ENCODE peak calls at places on chromosomes 5 and 9, in four cellular contexts. E is NT2/D1, J is heart right ventricle, S is left ventricle myocardium inferior. Z is an unnamed sample. For H3K4me1 and H3K9me3, the result is how much of the 10 kb centered on the place peaks cover.

GRCh38 chr5:93790401-93790800 is 49.0 kb upstream of the POU5F2 start:
- DNase-seq in J (no peak), S (no peak), E (no peak), Z (no peak)

GRCh38 chr5:17024686-17025180 is 88.6 kb upstream of the MYO10 start:
- DNase-seq in J (no peak), S (no peak), E (peak), Z (no peak)

GRCh38 chr5:100518377-100518776 is 16.8 kb upstream of the FAM174A start:
- DNase-seq in S (no peak), J (no peak), E (no peak), Z (no peak)

GRCh38 chr5:77607324-77607723 is 31.2 kb downstream of the OTP start:
- DNase-seq in E (no peak), S (no peak), J (no peak), Z (no peak)

GRCh38 chr5:154358410-154359221 is 87.2 kb upstream of the SAP30L start:
- DNase-seq in J (no peak), E (no peak), S (no peak), Z (no peak)

GRCh38 chr5:73770601-73771025 is 144.6 kb downstream of the ARHGEF28 start:
- DNase-seq in E (no peak), J (no peak), S (no peak), Z (no peak)

GRCh38 chr5:149297340-149298023 is 25.8 kb downstream of the AFAP1L1 start:
- DNase-seq in J (no peak), S (peak), E (no peak), Z (no peak)

GRCh38 chr9:134624827-134625181 is 16.8 kb upstream of the COL5A1 start:
- DNase-seq in J (no peak), E (no peak), S (no peak), Z (peak)

GRCh38 chr9:26112724-26113123 is 434.5 kb upstream of the TUSC1 start:
- DNase-seq in S (no peak), J (no peak), E (no peak), Z (no peak)

GRCh38 chr9:27157086-27157485 is 48.1 kb downstream of the TEK start:
- DNase-seq in E (no peak), J (no peak), S (no peak), Z (no peak)

GRCh38 chr5:149760700-149761187 is 30.6 kb downstream of the PPARGC1B start:
- DNase-seq in S (peak), J (no peak), E (peak), Z (no peak)

GRCh38 chr5:160452721-160453263 is 31.1 kb downstream of the PTTG1 start:
- DNase-seq in J (no peak), E (no peak), S (no peak), Z (no peak)

GRCh38 chr9:117365438-117365837 is 49.4 kb downstream of the ASTN2 start:
- DNase-seq in E (no peak), J (no peak), S (no peak), Z (no peak)

GRCh38 chr9:124784503-124784902 is 7.6 kb downstream of the OLFML2A start:
- DNase-seq in E (no peak), S (no peak), J (no peak), Z (no peak)

GRCh38 chr9:1922026-1922425 is 93.1 kb upstream of the SMARCA2 start:
- DNase-seq in S (no peak), E (no peak), J (no peak), Z (no peak)

GRCh38 chr5:172144291-172144815 is 43.7 kb downstream of the STK10 start:
- DNase-seq in S (peak), J (peak), E (no peak), Z (peak)

GRCh38 chr5:59661306-59661705 is 232.2 kb downstream of the PDE4D start:
- DNase-seq in J (no peak), E (no peak), S (no peak), Z (no peak)

GRCh38 chr5:8981016-8981415 is 564.9 kb downstream of the SEMA5A start:
- DNase-seq in J (no peak), E (no peak), S (no peak), Z (no peak)

GRCh38 chr9:97564291-97565175 is 63.1 kb downstream of the TMOD1 start:
- DNase-seq in J (no peak), S (no peak), E (no peak), Z (peak)

GRCh38 chr9:4349841-4350418 is 50.1 kb upstream of the GLIS3 start:
- DNase-seq in J (no peak), E (no peak), S (no peak), Z (no peak)

GRCh38 chr9:90055226-90055625 is 450.4 kb downstream of the GADD45G start:
- DNase-seq in E (no peak), S (no peak), J (no peak), Z (no peak)

GRCh38 chr5:63032343-63032742 is 453.7 kb downstream of the LRRC70 start:
- DNase-seq in S (no peak), J (no peak), E (no peak), Z (no peak)

GRCh38 chr9:22682536-22683392 is 236.1 kb downstream of the DMRTA1 start:
- DNase-seq in E (no peak), J (no peak), S (no peak), Z (no peak)

GRCh38 chr5:574906-575305 is 37.2 kb upstream of the CEP72 start:
- DNase-seq in J (no peak), S (no peak), E (no peak), Z (no peak)

GRCh38 chr9:18689881-18690280 is 215.9 kb downstream of the ADAMTSL1 start:
- DNase-seq in J (no peak), E (no peak), S (no peak), Z (no peak)

GRCh38 chr5:141618030-141618803 is 583 bp downstream of the DIAPH1 start:
- DNase-seq in S (no peak), E (no peak), J (peak), Z (peak)
- H3K4me1 ChIP-seq in S (half or more), E (under half), J (under half), Z (under half)

GRCh38 chr9:126827227-126827626 is 22.4 kb downstream of the ZBTB43 start:
- DNase-seq in E (no peak), J (no peak), S (no peak), Z (no peak)
- H3K9me3 ChIP-seq in E (under half), J (under half), S (under half), Z (under half)

GRCh38 chr9:110287289-110287680 is 31.0 kb upstream of the TXN start:
- DNase-seq in J (no peak), E (no peak), S (no peak), Z (no peak)

GRCh38 chr9:110282023-110282766 is 25.9 kb upstream of the TXN start:
- DNase-seq in S (no peak), E (no peak), J (no peak), Z (no peak)

GRCh38 chr9:110283736-110284135 is 27.4 kb upstream of the TXN start:
- DNase-seq in E (no peak), S (no peak), J (no peak), Z (no peak)

GRCh38 chr9:110284211-110284849 is 28.0 kb upstream of the TXN start:
- DNase-seq in J (no peak), E (no peak), S (no peak), Z (no peak)

GRCh38 chr9:110282767-110283136 is 26.4 kb upstream of the TXN start:
- DNase-seq in J (no peak), S (no peak), E (no peak), Z (no peak)
- H3K4me1 ChIP-seq in J (under half), S (under half), E (under half), Z (under half)

DNA sequence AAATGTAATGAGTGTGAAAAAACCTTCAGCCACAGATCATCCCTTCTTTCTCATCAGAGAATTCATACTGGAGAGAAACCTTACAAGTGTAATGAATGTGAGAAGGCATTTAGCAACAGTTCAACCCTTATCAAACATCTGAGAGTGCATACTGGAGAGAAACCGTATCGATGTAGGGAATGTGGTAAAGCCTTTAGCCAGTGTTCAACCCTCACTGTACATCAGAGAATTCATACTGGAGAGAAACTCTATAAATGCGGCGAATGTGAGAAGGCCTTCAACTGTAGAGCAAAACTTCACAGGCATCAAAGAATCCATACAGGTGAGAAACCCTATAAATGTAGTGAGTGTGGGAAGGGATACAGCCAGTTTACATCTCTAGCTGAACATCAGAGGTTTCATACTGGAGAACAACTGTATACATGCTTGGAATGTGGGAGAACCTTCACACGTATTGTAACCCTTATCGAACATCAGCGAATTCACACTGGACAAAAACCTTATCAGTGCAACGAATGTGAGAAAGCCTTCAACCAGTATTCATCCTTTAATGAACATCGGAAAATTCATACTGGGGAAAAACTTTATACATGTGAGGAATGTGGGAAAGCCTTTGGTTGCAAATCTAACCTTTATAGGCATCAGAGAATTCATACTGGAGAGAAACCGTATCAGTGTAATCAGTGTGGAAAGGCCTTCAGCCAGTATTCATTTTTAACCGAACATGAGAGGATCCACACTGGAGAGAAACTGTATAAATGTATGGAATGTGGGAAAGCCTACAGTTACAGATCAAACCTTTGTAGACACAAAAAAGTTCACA is 19.2 kb downstream of the ZNF354C start:
- DNase-seq in S (no peak), J (no peak), E (no peak), Z (no peak)
- H3K9me3 ChIP-seq in S (half or more), J (half or more), E (half or more), Z (under half)

DNA sequence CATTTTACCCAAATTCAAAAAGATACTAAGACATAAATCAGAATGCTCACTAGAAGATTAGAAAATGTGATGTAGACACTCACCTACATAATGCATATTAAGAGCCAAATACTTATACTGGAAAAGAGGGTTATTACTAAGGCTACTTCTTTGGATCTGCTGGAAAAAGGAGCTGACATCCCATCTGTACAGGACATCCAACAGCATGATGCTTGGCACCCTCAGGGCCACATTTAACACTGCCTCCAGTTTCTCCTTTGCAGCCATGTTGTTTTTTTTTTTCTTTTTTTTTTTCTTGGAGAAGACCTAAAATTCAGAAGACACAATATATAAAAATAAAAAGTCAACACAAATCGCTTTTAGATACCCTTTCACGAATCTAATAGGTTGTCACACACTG is 6.0 kb downstream of the RNF145 start:
- DNase-seq in J (no peak), S (no peak), E (no peak), Z (no peak)
- H3K4me1 ChIP-seq in J (under half), S (half or more), E (under half), Z (under half)

DNA sequence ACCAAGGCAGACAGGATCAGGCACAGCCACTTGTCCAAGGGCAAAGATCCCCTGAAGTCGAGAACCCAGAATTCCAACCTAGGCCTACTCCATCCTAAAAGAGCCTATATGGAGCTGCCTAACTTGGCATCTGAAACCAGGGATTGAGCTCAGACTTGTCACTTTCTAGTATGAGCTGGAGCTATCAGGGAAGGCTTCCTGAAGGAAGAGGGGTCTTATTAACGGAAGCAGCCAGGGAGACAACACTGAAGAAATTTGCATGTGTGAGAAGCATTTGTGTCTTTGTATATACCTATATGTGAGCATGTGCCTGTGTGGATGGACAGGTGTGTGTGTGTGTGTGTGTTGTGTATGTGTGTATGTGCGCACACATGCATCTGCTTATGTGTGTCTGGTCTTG is 4.7 kb upstream of the AQP7 start:
- DNase-seq in E (no peak), J (no peak), S (no peak), Z (no peak)
- H3K9me3 ChIP-seq in E (under half), J (under half), S (under half), Z (under half)

GRCh38 chr5:143006511-143006910 is 236.3 kb downstream of the ARHGAP26 start:
- DNase-seq in S (no peak), J (no peak), E (no peak), Z (peak)

GRCh38 chr5:143001764-143002351 is 231.7 kb downstream of the ARHGAP26 start:
- DNase-seq in S (no peak), J (no peak), E (no peak), Z (peak)

GRCh38 chr5:143002459-143003327 is 232.5 kb downstream of the ARHGAP26 start:
- DNase-seq in J (no peak), S (no peak), E (no peak), Z (peak)

GRCh38 chr5:143003328-143003636 is 233.1 kb downstream of the ARHGAP26 start:
- DNase-seq in S (no peak), E (no peak), J (no peak), Z (no peak)

DNA sequence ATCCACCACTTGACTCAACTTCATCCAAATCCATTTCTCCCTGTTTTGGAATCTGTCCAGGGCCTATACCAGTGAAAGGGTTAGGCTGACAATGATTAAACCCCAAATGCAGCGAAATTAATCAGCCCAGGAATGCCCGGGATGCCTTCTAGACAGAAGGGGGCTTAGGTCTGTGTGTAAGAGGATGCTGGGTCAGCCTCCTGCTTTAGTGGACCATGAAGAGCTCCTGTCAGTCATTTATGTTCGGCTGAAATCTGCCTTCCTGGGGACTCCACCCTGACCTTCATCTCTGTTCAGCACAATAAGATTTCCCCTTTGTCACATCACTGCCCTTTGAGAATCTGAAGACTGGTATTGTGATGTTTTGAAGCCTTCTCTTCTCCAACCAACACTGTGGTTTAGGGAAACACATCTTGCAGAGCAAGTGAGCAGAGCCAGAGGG is 234.2 kb downstream of the ARHGAP26 start:
- DNase-seq in E (no peak), J (no peak), S (no peak), Z (no peak)
- H3K4me1 ChIP-seq in E (under half), J (under half), S (half or more), Z (under half)

GRCh38 chr5:178940569-178941360 is at the start of gene ZNF454:
- DNase-seq in J (peak), S (peak), E (peak), Z (peak)
- H3K9me3 ChIP-seq in J (under half), S (half or more), E (half or more), Z (under half)

GRCh38 chr5:151222054-151222768 is 1.7 kb downstream of the CCDC69 start:
- DNase-seq in S (no peak), J (no peak), E (no peak), Z (no peak)

GRCh38 chr5:151219138-151219537 is 4.8 kb downstream of the CCDC69 start:
- DNase-seq in J (no peak), S (no peak), E (no peak), Z (no peak)

GRCh38 chr5:151218177-151218576 is 5.7 kb downstream of the CCDC69 start:
- DNase-seq in J (no peak), E (no peak), S (no peak), Z (no peak)

GRCh38 chr5:151221574-151221973 is 2.3 kb downstream of the CCDC69 start:
- DNase-seq in J (no peak), S (no peak), E (no peak), Z (no peak)

DNA sequence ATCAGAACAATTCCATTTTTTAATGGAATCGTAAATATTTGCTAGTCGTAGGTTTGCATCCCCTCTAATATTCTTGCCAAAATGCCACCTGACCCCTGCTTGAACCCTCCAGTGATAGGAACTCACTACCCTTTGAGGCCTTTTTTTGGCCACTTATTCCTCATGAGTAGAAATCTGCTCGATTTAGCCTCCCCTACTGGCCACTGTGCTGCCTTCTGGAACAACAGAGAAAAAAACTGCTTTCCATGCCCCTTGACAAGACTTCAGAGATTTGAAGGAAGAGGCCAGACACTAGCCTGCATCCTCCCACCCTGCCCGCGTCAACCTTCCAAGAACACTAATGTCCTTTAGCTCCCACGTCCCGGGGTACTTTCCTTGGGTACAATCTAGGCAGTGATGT is 4.1 kb downstream of the CCDC69 start:
- DNase-seq in J (no peak), S (no peak), E (no peak), Z (no peak)
- H3K4me1 ChIP-seq in J (half or more), S (half or more), E (under half), Z (under half)

GRCh38 chr5:140794594-140795258 is at the start of gene PCDHA2:
- DNase-seq in E (no peak), S (no peak), J (no peak), Z (no peak)

GRCh38 chr5:140796718-140797095 is 2.1 kb downstream of the PCDHA2 start:
- DNase-seq in E (no peak), J (no peak), S (no peak), Z (no peak)

GRCh38 chr5:140785905-140786686 is at the start of gene PCDHA1:
- DNase-seq in S (no peak), J (no peak), E (no peak), Z (no peak)

GRCh38 chr5:140795259-140795641 is 598 bp downstream of the PCDHA2 start:
- DNase-seq in E (no peak), S (no peak), J (no peak), Z (no peak)

DNA sequence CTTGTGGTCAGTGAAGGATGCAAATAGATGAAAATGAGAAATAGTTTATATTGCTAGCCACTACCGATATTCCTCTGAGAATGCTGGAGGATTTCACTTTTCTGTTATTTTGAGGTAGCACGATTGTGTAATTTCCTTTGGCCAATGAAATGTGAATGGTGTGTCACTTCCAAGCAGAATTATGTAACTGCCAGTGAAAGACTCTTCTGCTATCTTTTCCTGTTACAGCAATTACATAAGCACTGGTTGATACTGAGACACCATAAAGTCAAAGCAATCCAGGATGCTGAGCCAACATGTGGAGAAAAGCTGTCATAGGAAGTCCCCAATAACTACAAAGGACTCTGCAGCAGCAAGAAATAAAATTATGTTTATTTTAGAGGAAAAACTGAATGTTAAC is 3.5 kb upstream of the PCDHA2 start:
- DNase-seq in E (no peak), J (no peak), S (no peak), Z (no peak)
- H3K9me3 ChIP-seq in E (under half), J (under half), S (half or more), Z (under half)